ENCODE peak calls at places on chromosomes 13 and 19, in ten cellular contexts. H is body of pancreas; W is tibial nerve; U is lower lobe of right lung; F is CD4-positive, alpha-beta memory T cell; S is transverse colon; I is Peyer's patch; K is cardiac muscle cell; G is CD4-positive, alpha-beta T cell; Q is hepatocyte. C is an unnamed sample. For H3K27me3, the result is how much of the 10 kb centered on the place peaks cover.

GRCh38 chr13:33053397-33054066 is 37.3 kb downstream of the KL start:
- DNase-seq in H (no peak), W (no peak), U (no peak), F (no peak), S (no peak), I (no peak), K (no peak), G (no peak), Q (no peak), C (peak)

GRCh38 chr19:55651236-55651635 is 3.2 kb downstream of the CCDC106 start:
- DNase-seq in H (no peak), W (no peak), U (no peak), F (no peak), S (no peak), I (no peak), K (no peak), G (no peak), Q (no peak), C (no peak)

GRCh38 chr13:110156186-110157065 is 150.5 kb downstream of the COL4A1 start:
- DNase-seq in H (no peak), W (no peak), U (no peak), F (no peak), S (no peak), I (no peak), K (no peak), G (no peak), Q (no peak), C (no peak)

GRCh38 chr19:10516671-10517286 is 468 bp downstream of the S1PR5 start:
- DNase-seq in H (no peak), W (no peak), U (no peak), F (no peak), S (no peak), I (no peak), K (no peak), G (no peak), Q (no peak), C (no peak)

GRCh38 chr19:11130824-11131455 is 24.6 kb downstream of the SPC24 start:
- DNase-seq in H (peak), W (peak), U (peak), F (peak), S (peak), I (peak), K (peak), G (peak), Q (peak), C (peak)

GRCh38 chr13:45331981-45332830 is 8.8 kb downstream of the TPT1 start:
- DNase-seq in H (no peak), W (peak), U (no peak), F (no peak), S (no peak), I (no peak), K (no peak), G (no peak), Q (no peak), C (peak)

GRCh38 chr13:80276371-80277289 is 64.3 kb downstream of the SPRY2 start:
- DNase-seq in H (no peak), W (peak), U (no peak), F (no peak), S (no peak), I (no peak), K (no peak), G (no peak), Q (no peak), C (peak)

GRCh38 chr13:109666656-109667448 is 119.5 kb downstream of the IRS2 start:
- DNase-seq in H (no peak), W (no peak), U (no peak), F (no peak), S (no peak), I (no peak), K (no peak), G (no peak), Q (no peak), C (no peak)

GRCh38 chr19:6906559-6906958 is 19.2 kb downstream of the ADGRE1 start:
- DNase-seq in H (no peak), W (no peak), U (no peak), F (no peak), S (no peak), I (no peak), K (no peak), G (no peak), Q (no peak), C (no peak)

GRCh38 chr13:98202026-98202425 is 25.0 kb upstream of the RNF113B start:
- DNase-seq in H (no peak), W (no peak), U (no peak), F (no peak), S (peak), I (no peak), K (peak), G (no peak), Q (no peak), C (no peak)

GRCh38 chr19:19538077-19538764 is at the start of gene CILP2:
- DNase-seq in H (peak), W (no peak), U (peak), F (peak), S (peak), I (peak), K (peak), G (no peak), Q (peak), C (no peak)

GRCh38 chr13:40190656-40191100 is 475.8 kb downstream of the FOXO1 start:
- DNase-seq in H (no peak), W (peak), U (no peak), F (peak), S (peak), I (peak), K (peak), G (peak), Q (peak), C (peak)

DNA sequence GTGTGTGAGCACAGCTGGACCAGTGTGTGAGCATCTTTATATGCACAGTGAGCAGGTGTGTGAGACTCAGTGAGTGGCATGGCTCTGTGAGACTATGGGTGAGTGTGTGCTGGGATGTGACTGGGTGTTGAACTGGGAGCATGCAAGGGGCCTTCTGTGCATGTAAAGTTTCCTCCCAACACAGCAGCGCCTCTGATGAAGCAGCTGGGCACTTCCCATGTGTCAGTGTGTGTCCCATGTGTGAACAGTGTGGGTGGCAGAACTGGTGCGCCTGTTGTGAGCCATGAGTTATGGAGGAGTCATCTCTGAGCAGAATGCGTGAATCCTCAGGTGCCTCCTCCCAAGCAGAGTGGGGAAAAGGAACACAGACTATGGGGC is 24.1 kb downstream of the LGALS16 start:
- DNase-seq in H (no peak), W (no peak), U (no peak), F (no peak), S (no peak), I (no peak), K (no peak), G (no peak), Q (no peak), C (no peak)
- H3K27me3 ChIP-seq in H (under half), W (under half), U (under half), F (under half), S (under half), I (under half), K (under half), G (under half), Q (under half), C (under half)

GRCh38 chr13:51995677-51996551 is 15.3 kb downstream of the ATP7B start:
- DNase-seq in H (peak), W (no peak), U (no peak), F (no peak), S (peak), I (no peak), K (no peak), G (no peak), Q (no peak), C (peak)
- H3K27me3 ChIP-seq in H (under half), W (under half), U (under half), F (under half), S (under half), I (under half), K (under half), G (under half), Q (under half), C (under half)

GRCh38 chr19:41914191-41914834 is 13.9 kb downstream of the ERFL start:
- DNase-seq in H (no peak), W (no peak), U (no peak), F (no peak), S (no peak), I (no peak), K (no peak), G (no peak), Q (no peak), C (no peak)

GRCh38 chr19:41914906-41915247 is 13.4 kb downstream of the ERFL start:
- DNase-seq in H (no peak), W (no peak), U (no peak), F (no peak), S (no peak), I (no peak), K (no peak), G (no peak), Q (no peak), C (no peak)

GRCh38 chr19:41917676-41918075 is 10.6 kb downstream of the ERFL start:
- DNase-seq in H (no peak), W (no peak), U (peak), F (no peak), S (no peak), I (no peak), K (no peak), G (no peak), Q (no peak), C (no peak)

GRCh38 chr19:41915248-41916032 is 12.8 kb downstream of the ERFL start:
- DNase-seq in H (no peak), W (no peak), U (no peak), F (no peak), S (no peak), I (no peak), K (no peak), G (no peak), Q (no peak), C (no peak)

GRCh38 chr19:41916033-41916424 is 12.2 kb downstream of the ERFL start:
- DNase-seq in H (no peak), W (no peak), U (no peak), F (no peak), S (no peak), I (no peak), K (no peak), G (no peak), Q (no peak), C (no peak)
- H3K27me3 ChIP-seq in H (under half), W (half or more), U (half or more), F (under half), S (half or more), I (under half), K (half or more), G (under half), Q (half or more), C (half or more)

GRCh38 chr13:35475960-35476943 is at the start of gene MAB21L1:
- DNase-seq in H (no peak), W (peak), U (no peak), F (no peak), S (peak), I (no peak), K (peak), G (no peak), Q (peak), C (peak)
- H3K27me3 ChIP-seq in H (under half), W (under half), U (half or more), F (under half), S (half or more), I (under half), K (half or more), G (half or more), Q (half or more), C (under half)

GRCh38 chr19:4279530-4280422 is 710 bp downstream of the SHD start:
- DNase-seq in H (no peak), W (no peak), U (no peak), F (no peak), S (no peak), I (no peak), K (peak), G (no peak), Q (no peak), C (no peak)
- H3K27me3 ChIP-seq in H (under half), W (half or more), U (half or more), F (under half), S (half or more), I (under half), K (under half), G (under half), Q (under half), C (under half)

GRCh38 chr13:112968380-112968909 is 569 bp upstream of the MCF2L start:
- DNase-seq in H (peak), W (no peak), U (peak), F (peak), S (peak), I (peak), K (peak), G (peak), Q (peak), C (no peak)
- H3K27me3 ChIP-seq in H (under half), W (half or more), U (under half), F (under half), S (under half), I (under half), K (under half), G (under half), Q (under half), C (half or more)

GRCh38 chr13:61824168-61824567 is 408.5 kb upstream of the PCDH20 start:
- DNase-seq in H (no peak), W (no peak), U (no peak), F (no peak), S (no peak), I (no peak), K (no peak), G (no peak), Q (no peak), C (no peak)
- H3K27me3 ChIP-seq in H (under half), W (under half), U (under half), F (under half), S (under half), I (under half), K (under half), G (under half), Q (under half), C (under half)

GRCh38 chr13:25227690-25228089 is 55.6 kb upstream of the AMER2 start:
- DNase-seq in H (no peak), W (no peak), U (no peak), F (no peak), S (no peak), I (no peak), K (no peak), G (no peak), Q (no peak), C (no peak)
- H3K27me3 ChIP-seq in H (under half), W (under half), U (under half), F (under half), S (under half), I (under half), K (under half), G (under half), Q (under half), C (under half)

C was measured in MG63.